ENCODE peak calls at places on chromosomes 7 and 10, in eight cellular contexts. One of them, this sample, is unnamed.

GRCh38 chr7:122942059-122942458 is 53.4 kb downstream of the TAS2R16 start:
- DNase-seq in RCC 7860: no peak
- DNase-seq in HEK293T: no peak
- DNase-seq in skeletal muscle cell: no peak
- DNase-seq in GM04504: no peak
- DNase-seq in A549: no peak
- DNase-seq in transverse colon: no peak
- DNase-seq in CD8-positive, alpha-beta memory T cell: no peak
- DNase-seq in this sample: no peak

GRCh38 chr10:71746344-71747037 is 26.8 kb downstream of the VSIR start:
- DNase-seq in RCC 7860: no peak
- DNase-seq in HEK293T: peak
- DNase-seq in skeletal muscle cell: no peak
- DNase-seq in GM04504: no peak
- DNase-seq in A549: no peak
- DNase-seq in transverse colon: peak
- DNase-seq in CD8-positive, alpha-beta memory T cell: no peak
- DNase-seq in this sample: peak

GRCh38 chr10:79286318-79286951 is 60.8 kb upstream of the PPIF start:
- DNase-seq in RCC 7860: no peak
- DNase-seq in HEK293T: no peak
- DNase-seq in skeletal muscle cell: no peak
- DNase-seq in GM04504: peak
- DNase-seq in A549: no peak
- DNase-seq in transverse colon: peak
- DNase-seq in CD8-positive, alpha-beta memory T cell: peak
- DNase-seq in this sample: no peak

GRCh38 chr10:77205135-77205534 is 432.5 kb downstream of the KCNMA1 start:
- DNase-seq in RCC 7860: no peak
- DNase-seq in HEK293T: no peak
- DNase-seq in skeletal muscle cell: no peak
- DNase-seq in GM04504: no peak
- DNase-seq in A549: no peak
- DNase-seq in transverse colon: no peak
- DNase-seq in CD8-positive, alpha-beta memory T cell: no peak
- DNase-seq in this sample: no peak

GRCh38 chr7:55071411-55072188 is 52.8 kb downstream of the EGFR start:
- DNase-seq in RCC 7860: no peak
- DNase-seq in HEK293T: no peak
- DNase-seq in skeletal muscle cell: no peak
- DNase-seq in GM04504: no peak
- DNase-seq in A549: no peak
- DNase-seq in transverse colon: no peak
- DNase-seq in CD8-positive, alpha-beta memory T cell: no peak
- DNase-seq in this sample: no peak

GRCh38 chr10:112823007-112823406 is 127.0 kb upstream of the TCF7L2 start:
- DNase-seq in RCC 7860: no peak
- DNase-seq in HEK293T: no peak
- DNase-seq in skeletal muscle cell: no peak
- DNase-seq in GM04504: no peak
- DNase-seq in A549: no peak
- DNase-seq in transverse colon: no peak
- DNase-seq in CD8-positive, alpha-beta memory T cell: no peak
- DNase-seq in this sample: no peak

GRCh38 chr10:25465582-25466372 is 291.0 kb downstream of the GPR158 start:
- DNase-seq in RCC 7860: no peak
- DNase-seq in HEK293T: no peak
- DNase-seq in skeletal muscle cell: no peak
- DNase-seq in GM04504: no peak
- DNase-seq in A549: no peak
- DNase-seq in transverse colon: no peak
- DNase-seq in CD8-positive, alpha-beta memory T cell: no peak
- DNase-seq in this sample: no peak

GRCh38 chr7:30028749-30029635 is 780 bp downstream of the PLEKHA8 start:
- DNase-seq in RCC 7860: peak
- DNase-seq in HEK293T: peak
- DNase-seq in skeletal muscle cell: no peak
- DNase-seq in GM04504: no peak
- DNase-seq in A549: peak
- DNase-seq in transverse colon: no peak
- DNase-seq in CD8-positive, alpha-beta memory T cell: peak
- DNase-seq in this sample: peak

GRCh38 chr7:27992755-27993478 is 187.7 kb downstream of the JAZF1 start:
- DNase-seq in RCC 7860: no peak
- DNase-seq in HEK293T: no peak
- DNase-seq in skeletal muscle cell: no peak
- DNase-seq in GM04504: no peak
- DNase-seq in A549: no peak
- DNase-seq in transverse colon: no peak
- DNase-seq in CD8-positive, alpha-beta memory T cell: no peak
- DNase-seq in this sample: no peak

GRCh38 chr10:123043409-123043925 is 34.7 kb downstream of the ACADSB start:
- DNase-seq in RCC 7860: peak
- DNase-seq in HEK293T: peak
- DNase-seq in skeletal muscle cell: peak
- DNase-seq in GM04504: peak
- DNase-seq in A549: peak
- DNase-seq in transverse colon: peak
- DNase-seq in CD8-positive, alpha-beta memory T cell: peak
- DNase-seq in this sample: peak

GRCh38 chr7:833601-834258 is 1.5 kb downstream of the SUN1 start:
- DNase-seq in RCC 7860: no peak
- DNase-seq in HEK293T: no peak
- DNase-seq in skeletal muscle cell: no peak
- DNase-seq in GM04504: no peak
- DNase-seq in A549: no peak
- DNase-seq in transverse colon: no peak
- DNase-seq in CD8-positive, alpha-beta memory T cell: no peak
- DNase-seq in this sample: no peak

GRCh38 chr10:119461380-119461779 is 81.1 kb downstream of the RGS10 start:
- DNase-seq in RCC 7860: peak
- DNase-seq in HEK293T: no peak
- DNase-seq in skeletal muscle cell: no peak
- DNase-seq in GM04504: no peak
- DNase-seq in A549: no peak
- DNase-seq in transverse colon: no peak
- DNase-seq in CD8-positive, alpha-beta memory T cell: no peak
- DNase-seq in this sample: no peak

GRCh38 chr10:112873541-112873940 is 76.5 kb upstream of the TCF7L2 start:
- DNase-seq in RCC 7860: no peak
- DNase-seq in HEK293T: no peak
- DNase-seq in skeletal muscle cell: no peak
- DNase-seq in GM04504: no peak
- DNase-seq in A549: no peak
- DNase-seq in transverse colon: no peak
- DNase-seq in CD8-positive, alpha-beta memory T cell: no peak
- DNase-seq in this sample: no peak

This sample was measured in H7.